ENCODE peak calls at places on chromosomes 12 and 14, in nine cellular contexts. T is GM06990, G is cardiac muscle cell, S is neural crest cell, B is transverse colon, K is OCI-LY7, R is gastrocnemius medialis, O is lower lobe of right lung, V is uterus. Q is an unnamed sample.

GRCh38 chr14:68544150-68544892 is 248.5 kb downstream of the ZFP36L1 start:
- DNase-seq in T (no peak), G (no peak), S (no peak), B (peak), K (no peak), R (peak), O (no peak), V (peak), Q (peak)

GRCh38 chr12:106416273-106416672 is 58.7 kb downstream of the POLR3B start:
- DNase-seq in T (no peak), G (no peak), S (no peak), B (no peak), K (no peak), R (no peak), O (no peak), V (no peak), Q (no peak)

GRCh38 chr12:14373202-14373601 is 7.7 kb downstream of the ATF7IP start:
- DNase-seq in T (no peak), G (no peak), S (no peak), B (no peak), K (no peak), R (no peak), O (no peak), V (no peak), Q (no peak)

GRCh38 chr12:117498256-117498655 is 136.8 kb upstream of the NOS1 start:
- DNase-seq in T (no peak), G (no peak), S (no peak), B (no peak), K (no peak), R (no peak), O (no peak), V (no peak), Q (no peak)

GRCh38 chr14:64755661-64756265 is 51.5 kb downstream of the PLEKHG3 start:
- DNase-seq in T (peak), G (no peak), S (no peak), B (peak), K (no peak), R (peak), O (no peak), V (no peak), Q (peak)

GRCh38 chr12:110050927-110051326 is 2.6 kb upstream of the C12orf76 start:
- DNase-seq in T (no peak), G (no peak), S (no peak), B (no peak), K (peak), R (no peak), O (no peak), V (no peak), Q (no peak)

GRCh38 chr12:102879144-102879763 is 37.8 kb downstream of the PAH start:
- DNase-seq in T (peak), G (peak), S (peak), B (no peak), K (peak), R (peak), O (peak), V (peak), Q (peak)

GRCh38 chr12:88185988-88186387 is 43.9 kb downstream of the TMTC3 start:
- DNase-seq in T (no peak), G (no peak), S (no peak), B (no peak), K (no peak), R (no peak), O (no peak), V (no peak), Q (no peak)

GRCh38 chr12:57826966-57827365 is 8.4 kb upstream of the AVIL start:
- DNase-seq in T (no peak), G (no peak), S (no peak), B (no peak), K (no peak), R (no peak), O (no peak), V (no peak), Q (no peak)

GRCh38 chr12:113152835-113153814 is 3.6 kb downstream of the CFAP73 start:
- DNase-seq in T (peak), G (peak), S (peak), B (peak), K (peak), R (no peak), O (peak), V (peak), Q (peak)
- TF ChIP-seq CTCF in T (peak), G (peak), S (peak), B (peak), K (peak), R (no peak), O (peak), V (no peak), Q (peak)

DNA sequence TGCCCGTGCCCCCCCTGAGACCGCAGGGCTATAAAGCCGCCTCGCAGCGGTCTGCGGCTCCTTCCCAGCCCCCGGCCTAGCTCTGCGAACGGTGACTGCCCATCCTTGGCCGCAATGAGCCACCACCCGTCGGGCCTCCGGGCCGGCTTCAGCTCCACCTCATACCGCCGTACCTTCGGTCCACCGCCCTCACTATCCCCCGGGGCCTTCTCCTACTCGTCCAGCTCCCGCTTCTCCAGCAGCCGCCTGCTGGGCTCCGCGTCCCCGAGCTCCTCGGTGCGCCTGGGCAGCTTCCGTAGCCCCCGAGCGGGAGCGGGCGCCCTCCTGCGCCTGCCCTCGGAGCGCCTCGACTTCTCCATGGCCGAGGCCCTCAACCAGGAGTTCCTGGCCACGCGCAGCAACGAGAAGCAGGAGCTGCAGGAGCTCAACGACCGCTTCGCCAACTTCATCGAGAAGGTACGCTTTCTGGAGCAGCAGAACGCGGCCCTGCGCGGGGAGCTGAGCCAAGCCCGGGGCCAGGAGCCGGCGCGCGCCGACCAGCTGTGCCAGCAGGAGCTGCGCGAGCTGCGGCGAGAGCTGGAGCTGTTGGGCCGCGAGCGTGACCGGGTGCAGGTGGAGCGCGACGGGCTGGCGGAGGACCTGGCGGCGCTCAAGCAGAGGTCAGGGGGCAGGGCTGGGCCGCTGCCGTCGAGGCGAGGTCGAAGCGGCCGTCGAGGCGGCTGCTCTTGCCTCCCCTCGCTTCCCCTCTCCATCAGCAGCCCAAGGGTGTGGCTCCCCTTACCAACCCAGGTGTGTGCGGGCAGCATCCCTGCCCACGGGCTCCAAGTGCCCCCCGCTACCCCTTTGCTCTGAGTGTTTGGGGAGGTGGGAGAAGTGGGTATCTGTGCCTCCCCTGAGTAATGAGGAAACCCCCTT is at the start of gene PRPH:
- DNase-seq in T (peak), G (peak), S (no peak), B (no peak), K (no peak), R (no peak), O (no peak), V (no peak), Q (no peak)
- TF ChIP-seq CTCF in T (peak), G (peak), S (no peak), B (no peak), K (no peak), R (no peak), O (no peak), V (no peak), Q (no peak)

DNA sequence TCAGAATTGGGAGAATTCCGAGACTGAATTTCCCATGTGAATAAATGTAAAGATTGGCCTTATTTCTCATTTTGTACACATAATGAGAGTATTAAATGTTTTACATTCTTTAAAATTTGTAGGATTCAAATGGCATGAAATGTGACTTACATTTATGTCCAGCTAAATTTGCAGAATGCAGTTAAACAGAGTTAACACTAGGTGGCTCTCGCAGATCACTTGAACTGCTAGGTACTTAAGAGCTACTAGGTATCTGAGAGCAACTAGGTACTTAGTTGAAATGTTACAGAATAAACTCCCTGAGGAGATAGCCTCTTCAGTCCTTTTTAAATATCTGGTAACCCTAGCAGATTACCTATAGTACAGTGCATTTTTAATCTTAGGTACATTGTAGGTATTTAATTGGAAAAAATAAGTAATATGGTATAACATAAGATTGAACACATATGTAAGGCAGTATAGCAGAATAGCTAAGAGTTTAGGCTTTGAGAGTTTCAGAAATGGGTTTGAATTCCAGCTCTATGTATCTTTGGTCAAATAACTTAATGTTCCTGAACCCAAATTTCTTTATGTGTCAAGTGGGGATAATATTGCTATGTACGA is 73.8 kb downstream of the KIAA0586 start:
- DNase-seq in T (peak), G (peak), S (no peak), B (no peak), K (peak), R (no peak), O (no peak), V (no peak), Q (peak)
- TF ChIP-seq CTCF in T (peak), G (peak), S (peak), B (peak), K (peak), R (peak), O (peak), V (peak), Q (peak)

GRCh38 chr12:8603858-8604257 is 8.8 kb downstream of the AICDA start:
- DNase-seq in T (no peak), G (no peak), S (no peak), B (no peak), K (no peak), R (no peak), O (no peak), V (no peak), Q (no peak)
- TF ChIP-seq CTCF in T (no peak), G (no peak), S (peak), B (no peak), K (peak), R (no peak), O (no peak), V (no peak), Q (no peak)

GRCh38 chr14:92635031-92635430 is 113.4 kb downstream of the LGMN start:
- DNase-seq in T (no peak), G (no peak), S (no peak), B (no peak), K (no peak), R (no peak), O (no peak), V (no peak), Q (no peak)

GRCh38 chr14:92637228-92637627 is 111.2 kb downstream of the LGMN start:
- DNase-seq in T (no peak), G (peak), S (peak), B (no peak), K (no peak), R (no peak), O (no peak), V (no peak), Q (no peak)

GRCh38 chr14:92633724-92634123 is 114.7 kb downstream of the LGMN start:
- DNase-seq in T (no peak), G (no peak), S (no peak), B (no peak), K (no peak), R (no peak), O (no peak), V (no peak), Q (no peak)

GRCh38 chr14:92637864-92638263 is 110.6 kb downstream of the LGMN start:
- DNase-seq in T (no peak), G (no peak), S (no peak), B (no peak), K (no peak), R (no peak), O (no peak), V (no peak), Q (no peak)

DNA sequence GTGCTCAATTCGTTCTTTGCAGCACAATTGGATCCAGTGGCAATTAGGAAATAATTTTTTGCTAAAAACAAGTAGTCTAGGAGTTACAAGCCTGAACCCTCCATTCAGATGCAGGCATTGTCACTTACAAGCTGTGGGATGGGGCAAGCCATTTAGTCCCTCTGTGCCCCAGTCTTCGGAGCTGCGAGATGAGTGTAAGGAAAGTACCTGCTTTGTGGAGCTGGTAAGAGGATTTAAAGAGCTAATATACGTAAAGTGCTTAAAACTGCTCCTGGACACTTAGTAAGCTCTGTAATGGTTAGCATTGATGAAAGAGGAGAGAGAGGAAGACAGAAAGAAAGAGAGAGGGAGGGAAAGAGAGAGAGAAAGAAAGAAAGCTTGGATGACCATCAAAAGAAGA is 112.5 kb downstream of the LGMN start:
- DNase-seq in T (no peak), G (no peak), S (no peak), B (no peak), K (no peak), R (no peak), O (no peak), V (no peak), Q (no peak)
- TF ChIP-seq CTCF in T (no peak), G (no peak), S (no peak), B (no peak), K (no peak), R (no peak), O (no peak), V (no peak), Q (no peak)

DNA sequence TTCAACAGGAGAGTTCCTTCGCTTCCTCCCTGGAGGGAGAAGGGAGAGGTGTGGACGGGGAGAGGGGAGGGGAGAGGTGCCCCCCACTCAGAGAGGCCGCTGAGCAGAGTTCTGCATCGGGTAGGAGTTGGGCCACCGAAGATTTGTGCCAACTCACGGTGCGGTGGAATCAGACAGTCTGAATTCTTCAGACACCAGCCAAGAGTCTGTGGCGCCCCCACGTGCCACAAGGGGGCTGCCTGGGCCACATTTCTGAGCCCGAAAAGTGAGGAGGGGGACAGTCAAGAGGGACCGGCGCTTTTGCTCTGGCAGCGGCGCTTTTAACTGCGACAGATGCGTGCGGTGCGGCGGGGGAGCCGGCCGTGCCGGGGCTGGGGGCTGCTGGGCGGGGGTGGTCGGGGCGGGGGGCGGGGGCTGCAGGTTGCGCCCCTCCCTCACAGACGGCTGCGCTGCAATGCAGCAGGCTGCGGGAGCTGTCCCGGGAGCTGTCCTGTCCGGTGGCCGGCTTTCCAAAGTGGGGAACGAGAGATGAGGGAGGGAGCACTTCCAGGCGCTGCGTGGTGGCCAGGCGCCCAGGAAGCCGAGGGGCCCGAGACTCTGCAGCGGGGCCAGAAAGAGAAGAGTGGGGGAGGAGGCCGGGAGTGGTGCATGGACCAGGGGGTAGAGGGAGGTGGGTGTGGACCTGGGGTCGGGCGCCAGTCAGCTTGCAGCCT is 941 bp upstream of the RTL1 start:
- DNase-seq in T (no peak), G (peak), S (peak), B (no peak), K (no peak), R (no peak), O (peak), V (no peak), Q (no peak)
- TF ChIP-seq CTCF in T (no peak), G (peak), S (peak), B (no peak), K (peak), R (no peak), O (no peak), V (no peak), Q (no peak)

GRCh38 chr12:124389537-124390441 is 94.9 kb downstream of the RFLNA start:
- DNase-seq in T (no peak), G (no peak), S (no peak), B (peak), K (no peak), R (no peak), O (no peak), V (no peak), Q (no peak)

GRCh38 chr12:124387510-124387855 is 92.6 kb downstream of the RFLNA start:
- DNase-seq in T (no peak), G (no peak), S (no peak), B (no peak), K (no peak), R (peak), O (peak), V (no peak), Q (no peak)

GRCh38 chr12:124390442-124391116 is 95.7 kb downstream of the RFLNA start:
- DNase-seq in T (peak), G (no peak), S (no peak), B (peak), K (peak), R (peak), O (peak), V (no peak), Q (no peak)

GRCh38 chr12:124388038-124388676 is 93.3 kb downstream of the RFLNA start:
- DNase-seq in T (no peak), G (no peak), S (no peak), B (no peak), K (no peak), R (no peak), O (no peak), V (no peak), Q (no peak)

GRCh38 chr12:124388679-124389536 is 94.0 kb downstream of the RFLNA start:
- DNase-seq in T (peak), G (peak), S (peak), B (peak), K (no peak), R (peak), O (peak), V (peak), Q (peak)
- TF ChIP-seq CTCF in T (no peak), G (no peak), S (no peak), B (no peak), K (no peak), R (no peak), O (peak), V (no peak), Q (no peak)

DNA sequence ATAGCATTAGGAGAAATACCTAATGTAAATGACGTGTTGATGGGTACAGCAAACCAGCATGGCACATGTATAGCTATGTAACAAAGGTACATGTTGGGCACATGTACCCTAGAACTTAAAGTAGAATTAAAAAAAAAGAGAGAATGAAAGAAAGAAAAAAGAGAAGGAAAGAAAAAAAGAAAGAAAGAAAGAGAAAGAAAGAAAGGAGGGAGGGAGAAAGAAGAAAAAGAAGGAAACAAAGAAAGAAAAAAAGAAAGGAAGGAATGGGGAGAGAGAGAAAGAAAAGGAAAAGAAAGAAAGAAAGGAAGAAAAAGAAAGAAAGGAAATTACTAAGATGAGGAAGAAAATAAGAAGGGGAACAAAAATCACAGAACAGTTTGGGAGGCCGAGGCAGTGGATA is 925.5 kb downstream of the LRFN5 start:
- DNase-seq in T (no peak), G (no peak), S (no peak), B (no peak), K (no peak), R (no peak), O (no peak), V (no peak), Q (no peak)
- TF ChIP-seq CTCF in T (no peak), G (no peak), S (no peak), B (no peak), K (no peak), R (no peak), O (no peak), V (no peak), Q (no peak)

DNA sequence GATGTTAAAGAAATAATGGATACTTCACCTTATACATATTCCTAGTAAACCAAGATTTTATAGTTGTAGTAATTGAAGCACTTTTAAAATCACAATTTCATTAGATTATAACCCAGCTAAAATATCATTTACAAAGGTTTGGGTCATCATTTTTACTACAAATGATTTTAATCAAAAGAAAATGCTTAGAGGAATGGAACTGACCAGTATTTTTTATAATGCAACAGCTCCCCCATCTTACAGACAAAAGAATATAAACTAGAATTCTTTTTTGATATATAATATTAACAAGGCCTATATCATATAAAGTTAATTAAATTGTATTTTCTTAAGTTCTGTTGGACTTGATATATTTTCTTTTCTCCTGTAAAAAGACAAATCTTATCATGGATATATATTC is 20.4 kb upstream of the LRFN5 start:
- DNase-seq in T (no peak), G (no peak), S (no peak), B (no peak), K (no peak), R (no peak), O (no peak), V (no peak), Q (no peak)
- TF ChIP-seq CTCF in T (no peak), G (peak), S (no peak), B (no peak), K (no peak), R (no peak), O (no peak), V (no peak), Q (no peak)